ENCODE peak calls at places on chromosome 7, in nine cellular contexts. One of them, this sample, is unnamed.

GRCh38 chr7:465710-466400 is 53.8 kb downstream of the PDGFA start:
- DNase-seq in keratinocyte: no peak
- DNase-seq in hepatocyte: no peak
- DNase-seq in small intestine: no peak
- DNase-seq in upper lobe of right lung: peak
- DNase-seq in HFF-Myc: no peak
- DNase-seq in AG04450: no peak
- DNase-seq in tibial nerve: no peak
- DNase-seq in lower leg skin: no peak
- DNase-seq in this sample: no peak

GRCh38 chr7:73448609-73449008 is 15.0 kb downstream of the FZD9 start:
- DNase-seq in keratinocyte: no peak
- DNase-seq in hepatocyte: no peak
- DNase-seq in small intestine: no peak
- DNase-seq in upper lobe of right lung: no peak
- DNase-seq in HFF-Myc: no peak
- DNase-seq in AG04450: no peak
- DNase-seq in tibial nerve: no peak
- DNase-seq in lower leg skin: no peak
- DNase-seq in this sample: no peak

GRCh38 chr7:142300689-142301088 is 42.8 kb upstream of the PRSS58 start:
- DNase-seq in keratinocyte: no peak
- DNase-seq in hepatocyte: no peak
- DNase-seq in small intestine: peak
- DNase-seq in upper lobe of right lung: no peak
- DNase-seq in HFF-Myc: no peak
- DNase-seq in AG04450: no peak
- DNase-seq in tibial nerve: no peak
- DNase-seq in lower leg skin: no peak
- DNase-seq in this sample: no peak

GRCh38 chr7:104956753-104957450 is 57.1 kb upstream of the KMT2E start:
- DNase-seq in keratinocyte: no peak
- DNase-seq in hepatocyte: no peak
- DNase-seq in small intestine: no peak
- DNase-seq in upper lobe of right lung: no peak
- DNase-seq in HFF-Myc: peak
- DNase-seq in AG04450: peak
- DNase-seq in tibial nerve: no peak
- DNase-seq in lower leg skin: no peak
- DNase-seq in this sample: no peak

GRCh38 chr7:129434846-129435318 is 650 bp downstream of the STRIP2 start:
- DNase-seq in keratinocyte: no peak
- DNase-seq in hepatocyte: peak
- DNase-seq in small intestine: no peak
- DNase-seq in upper lobe of right lung: no peak
- DNase-seq in HFF-Myc: no peak
- DNase-seq in AG04450: no peak
- DNase-seq in tibial nerve: no peak
- DNase-seq in lower leg skin: no peak
- DNase-seq in this sample: peak

GRCh38 chr7:117119192-117119924 is 166.1 kb downstream of the ST7 start:
- DNase-seq in keratinocyte: peak
- DNase-seq in hepatocyte: peak
- DNase-seq in small intestine: peak
- DNase-seq in upper lobe of right lung: peak
- DNase-seq in HFF-Myc: peak
- DNase-seq in AG04450: peak
- DNase-seq in tibial nerve: peak
- DNase-seq in lower leg skin: peak
- DNase-seq in this sample: peak

GRCh38 chr7:85074-85945 is 107.1 kb upstream of the FAM20C start:
- DNase-seq in keratinocyte: no peak
- DNase-seq in hepatocyte: peak
- DNase-seq in small intestine: no peak
- DNase-seq in upper lobe of right lung: no peak
- DNase-seq in HFF-Myc: no peak
- DNase-seq in AG04450: no peak
- DNase-seq in tibial nerve: no peak
- DNase-seq in lower leg skin: no peak
- DNase-seq in this sample: no peak

GRCh38 chr7:148697256-148697841 is 1.4 kb upstream of the CUL1 start:
- DNase-seq in keratinocyte: no peak
- DNase-seq in hepatocyte: no peak
- DNase-seq in small intestine: no peak
- DNase-seq in upper lobe of right lung: no peak
- DNase-seq in HFF-Myc: peak
- DNase-seq in AG04450: no peak
- DNase-seq in tibial nerve: peak
- DNase-seq in lower leg skin: peak
- DNase-seq in this sample: peak

GRCh38 chr7:20786779-20787651 is at the start of gene SP8:
- DNase-seq in keratinocyte: no peak
- DNase-seq in hepatocyte: peak
- DNase-seq in small intestine: peak
- DNase-seq in upper lobe of right lung: no peak
- DNase-seq in HFF-Myc: no peak
- DNase-seq in AG04450: no peak
- DNase-seq in tibial nerve: no peak
- DNase-seq in lower leg skin: peak
- DNase-seq in this sample: peak

GRCh38 chr7:99393363-99394187 is 14.8 kb downstream of the PDAP1 start:
- DNase-seq in keratinocyte: no peak
- DNase-seq in hepatocyte: peak
- DNase-seq in small intestine: no peak
- DNase-seq in upper lobe of right lung: no peak
- DNase-seq in HFF-Myc: no peak
- DNase-seq in AG04450: no peak
- DNase-seq in tibial nerve: no peak
- DNase-seq in lower leg skin: no peak
- DNase-seq in this sample: peak
- H3K4me3 ChIP-seq in keratinocyte: no peak
- H3K4me3 ChIP-seq in hepatocyte: peak
- H3K4me3 ChIP-seq in small intestine: peak
- H3K4me3 ChIP-seq in upper lobe of right lung: peak
- H3K4me3 ChIP-seq in HFF-Myc: peak
- H3K4me3 ChIP-seq in AG04450: peak
- H3K4me3 ChIP-seq in tibial nerve: peak
- H3K4me3 ChIP-seq in lower leg skin: peak
- H3K4me3 ChIP-seq in this sample: peak

DNA sequence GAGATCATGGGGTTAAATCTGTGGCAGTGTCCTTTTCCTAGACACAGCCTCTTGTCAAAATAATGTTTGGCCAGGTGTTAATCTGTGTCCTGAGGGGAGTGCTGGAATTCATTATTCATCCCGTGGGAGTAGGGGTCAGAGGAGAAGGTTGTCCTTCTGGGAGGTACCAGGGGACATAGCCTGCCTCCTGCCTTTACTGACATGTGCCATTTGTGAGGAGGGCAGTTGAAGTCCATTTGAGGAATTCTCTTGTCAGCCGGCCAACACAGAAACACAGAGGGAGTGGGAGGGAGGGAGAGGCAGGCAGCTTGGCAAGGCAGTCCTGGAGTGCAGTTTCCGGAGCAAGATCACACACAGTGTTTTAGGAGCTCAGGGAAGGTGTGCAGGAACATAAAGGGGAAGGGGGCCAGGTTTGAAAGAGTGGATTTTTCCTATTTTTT is 368.9 kb downstream of the AUTS2 start:
- DNase-seq in keratinocyte: no peak
- DNase-seq in hepatocyte: peak
- DNase-seq in small intestine: peak
- DNase-seq in upper lobe of right lung: no peak
- DNase-seq in HFF-Myc: no peak
- DNase-seq in AG04450: no peak
- DNase-seq in tibial nerve: peak
- DNase-seq in lower leg skin: no peak
- DNase-seq in this sample: peak
- H3K4me3 ChIP-seq in keratinocyte: no peak
- H3K4me3 ChIP-seq in hepatocyte: no peak
- H3K4me3 ChIP-seq in small intestine: no peak
- H3K4me3 ChIP-seq in upper lobe of right lung: peak
- H3K4me3 ChIP-seq in HFF-Myc: no peak
- H3K4me3 ChIP-seq in AG04450: no peak
- H3K4me3 ChIP-seq in tibial nerve: peak
- H3K4me3 ChIP-seq in lower leg skin: no peak
- H3K4me3 ChIP-seq in this sample: no peak

GRCh38 chr7:158110661-158111555 is 476.7 kb downstream of the PTPRN2 start:
- DNase-seq in keratinocyte: no peak
- DNase-seq in hepatocyte: peak
- DNase-seq in small intestine: no peak
- DNase-seq in upper lobe of right lung: no peak
- DNase-seq in HFF-Myc: no peak
- DNase-seq in AG04450: no peak
- DNase-seq in tibial nerve: no peak
- DNase-seq in lower leg skin: no peak
- DNase-seq in this sample: no peak

GRCh38 chr7:158107806-158108205 is 479.8 kb downstream of the PTPRN2 start:
- DNase-seq in keratinocyte: no peak
- DNase-seq in hepatocyte: no peak
- DNase-seq in small intestine: no peak
- DNase-seq in upper lobe of right lung: no peak
- DNase-seq in HFF-Myc: no peak
- DNase-seq in AG04450: no peak
- DNase-seq in tibial nerve: no peak
- DNase-seq in lower leg skin: no peak
- DNase-seq in this sample: no peak

GRCh38 chr7:158109364-158110033 is 478.1 kb downstream of the PTPRN2 start:
- DNase-seq in keratinocyte: no peak
- DNase-seq in hepatocyte: no peak
- DNase-seq in small intestine: no peak
- DNase-seq in upper lobe of right lung: no peak
- DNase-seq in HFF-Myc: peak
- DNase-seq in AG04450: no peak
- DNase-seq in tibial nerve: no peak
- DNase-seq in lower leg skin: no peak
- DNase-seq in this sample: no peak

GRCh38 chr7:158110034-158110590 is 477.5 kb downstream of the PTPRN2 start:
- DNase-seq in keratinocyte: no peak
- DNase-seq in hepatocyte: no peak
- DNase-seq in small intestine: no peak
- DNase-seq in upper lobe of right lung: no peak
- DNase-seq in HFF-Myc: no peak
- DNase-seq in AG04450: no peak
- DNase-seq in tibial nerve: no peak
- DNase-seq in lower leg skin: no peak
- DNase-seq in this sample: no peak

DNA sequence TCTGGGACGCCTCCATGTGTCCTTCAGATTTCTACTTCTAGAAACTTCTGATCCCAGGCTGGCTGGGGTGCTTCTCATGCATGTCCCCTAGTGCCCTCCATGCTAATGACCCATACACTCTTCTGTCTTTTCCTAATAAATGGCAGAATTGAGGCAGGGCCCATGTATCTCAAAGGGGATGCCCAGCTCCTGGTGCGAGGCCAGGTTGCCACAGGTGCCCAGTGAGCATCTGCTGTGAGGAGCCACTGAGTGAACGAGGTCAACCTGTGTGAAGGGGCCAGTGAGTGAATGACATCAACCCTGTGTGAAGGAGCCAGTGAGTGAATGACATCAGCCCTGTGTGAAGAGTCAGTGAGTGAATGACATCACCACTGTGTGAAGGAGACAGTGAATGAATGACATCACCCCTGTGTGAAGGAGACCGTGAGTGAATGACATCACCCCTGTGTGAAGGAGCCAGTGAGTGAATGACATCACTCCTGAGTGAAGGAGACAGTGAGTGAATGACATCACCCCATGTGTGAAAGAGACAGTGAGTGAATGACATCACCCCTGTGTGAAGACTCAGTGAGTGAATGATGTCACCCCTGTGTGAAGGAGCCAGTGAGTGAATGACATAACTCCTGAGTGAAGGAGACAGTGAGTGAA is 478.9 kb downstream of the PTPRN2 start:
- DNase-seq in keratinocyte: no peak
- DNase-seq in hepatocyte: no peak
- DNase-seq in small intestine: no peak
- DNase-seq in upper lobe of right lung: no peak
- DNase-seq in HFF-Myc: no peak
- DNase-seq in AG04450: no peak
- DNase-seq in tibial nerve: no peak
- DNase-seq in lower leg skin: no peak
- DNase-seq in this sample: no peak
- H3K4me3 ChIP-seq in keratinocyte: no peak
- H3K4me3 ChIP-seq in hepatocyte: no peak
- H3K4me3 ChIP-seq in small intestine: no peak
- H3K4me3 ChIP-seq in upper lobe of right lung: no peak
- H3K4me3 ChIP-seq in HFF-Myc: no peak
- H3K4me3 ChIP-seq in AG04450: no peak
- H3K4me3 ChIP-seq in tibial nerve: no peak
- H3K4me3 ChIP-seq in lower leg skin: no peak
- H3K4me3 ChIP-seq in this sample: no peak

GRCh38 chr7:43660141-43660540 is 69.2 kb downstream of the COA1 start:
- DNase-seq in keratinocyte: no peak
- DNase-seq in hepatocyte: no peak
- DNase-seq in small intestine: no peak
- DNase-seq in upper lobe of right lung: no peak
- DNase-seq in HFF-Myc: no peak
- DNase-seq in AG04450: no peak
- DNase-seq in tibial nerve: no peak
- DNase-seq in lower leg skin: no peak
- DNase-seq in this sample: no peak

GRCh38 chr7:43655584-43655983 is 72.7 kb downstream of the STK17A start:
- DNase-seq in keratinocyte: no peak
- DNase-seq in hepatocyte: no peak
- DNase-seq in small intestine: no peak
- DNase-seq in upper lobe of right lung: no peak
- DNase-seq in HFF-Myc: no peak
- DNase-seq in AG04450: no peak
- DNase-seq in tibial nerve: no peak
- DNase-seq in lower leg skin: no peak
- DNase-seq in this sample: no peak

GRCh38 chr7:43659549-43659896 is 69.8 kb downstream of the COA1 start:
- DNase-seq in keratinocyte: no peak
- DNase-seq in hepatocyte: no peak
- DNase-seq in small intestine: no peak
- DNase-seq in upper lobe of right lung: no peak
- DNase-seq in HFF-Myc: no peak
- DNase-seq in AG04450: no peak
- DNase-seq in tibial nerve: no peak
- DNase-seq in lower leg skin: no peak
- DNase-seq in this sample: no peak

GRCh38 chr7:43656997-43657396 is 72.3 kb downstream of the COA1 start:
- DNase-seq in keratinocyte: no peak
- DNase-seq in hepatocyte: no peak
- DNase-seq in small intestine: no peak
- DNase-seq in upper lobe of right lung: no peak
- DNase-seq in HFF-Myc: no peak
- DNase-seq in AG04450: no peak
- DNase-seq in tibial nerve: no peak
- DNase-seq in lower leg skin: no peak
- DNase-seq in this sample: no peak

GRCh38 chr7:43658718-43659548 is 70.4 kb downstream of the COA1 start:
- DNase-seq in keratinocyte: peak
- DNase-seq in hepatocyte: no peak
- DNase-seq in small intestine: no peak
- DNase-seq in upper lobe of right lung: no peak
- DNase-seq in HFF-Myc: no peak
- DNase-seq in AG04450: no peak
- DNase-seq in tibial nerve: no peak
- DNase-seq in lower leg skin: no peak
- DNase-seq in this sample: no peak
- H3K4me3 ChIP-seq in keratinocyte: no peak
- H3K4me3 ChIP-seq in hepatocyte: no peak
- H3K4me3 ChIP-seq in small intestine: no peak
- H3K4me3 ChIP-seq in upper lobe of right lung: no peak
- H3K4me3 ChIP-seq in HFF-Myc: no peak
- H3K4me3 ChIP-seq in AG04450: no peak
- H3K4me3 ChIP-seq in tibial nerve: no peak
- H3K4me3 ChIP-seq in lower leg skin: no peak
- H3K4me3 ChIP-seq in this sample: no peak

This sample was measured in BE2C.